ENCODE peak calls at places on chromosomes 12 and 14, in eight cellular contexts. C is EL; Y is pancreas; F is BJ; R is activated T-cell treated with anti-CD3 and anti-CD28 coated beads for 48 hours; U is C1 segment of cervical spinal cord; T is effector memory CD4-positive, alpha-beta T cell; O is T-helper 2 cell. G is an unnamed sample.
A peak's percentile ranks its signal among the peaks of the same experiment; 100 is the strongest.

GRCh38 chr14:63673882-63674497 is 32.3 kb upstream of the WDR89 start:
- DNase-seq in C (no peak), Y (no peak), F (no peak), R (no peak), U (no peak), T (no peak), O (no peak), G (no peak)

GRCh38 chr14:40368314-40368713 is 936.1 kb upstream of the FBXO33 start:
- DNase-seq in C (no peak), Y (no peak), F (no peak), R (no peak), U (no peak), T (no peak), O (no peak), G (peak; percentile 87)

GRCh38 chr12:1670244-1670814 is 20.5 kb upstream of the ADIPOR2 start:
- DNase-seq in C (no peak), Y (no peak), F (no peak), R (no peak), U (no peak), T (no peak), O (no peak), G (no peak)

GRCh38 chr12:66203820-66204219 is 14.8 kb downstream of the IRAK3 start:
- DNase-seq in C (no peak), Y (no peak), F (no peak), R (no peak), U (no peak), T (no peak), O (no peak), G (peak; percentile 9)

GRCh38 chr12:25187781-25188180 is 7.2 kb downstream of the DNAI7 start:
- DNase-seq in C (peak; percentile 87), Y (no peak), F (peak; percentile 77), R (no peak), U (no peak), T (no peak), O (no peak), G (peak; percentile 71)

GRCh38 chr12:115351513-115352077 is 667.6 kb upstream of the TBX3 start:
- DNase-seq in C (no peak), Y (no peak), F (no peak), R (no peak), U (no peak), T (no peak), O (no peak), G (no peak)

GRCh38 chr12:570237-570925 is 92.9 kb downstream of the NINJ2 start:
- DNase-seq in C (peak; percentile 90), Y (peak; percentile 33), F (no peak), R (no peak), U (no peak), T (no peak), O (no peak), G (peak; percentile 81)

GRCh38 chr12:132218519-132218860 is 74.2 kb downstream of the NOC4L start:
- DNase-seq in C (no peak), Y (no peak), F (no peak), R (no peak), U (no peak), T (no peak), O (no peak), G (no peak)

GRCh38 chr14:72788255-72788654 is 105.6 kb downstream of the DPF3 start:
- DNase-seq in C (no peak), Y (no peak), F (no peak), R (no peak), U (no peak), T (no peak), O (no peak), G (no peak)

GRCh38 chr12:51224625-51225024 is 6.8 kb upstream of the POU6F1 start:
- DNase-seq in C (no peak), Y (no peak), F (no peak), R (no peak), U (no peak), T (no peak), O (no peak), G (no peak)

GRCh38 chr14:70013269-70013873 is 134.2 kb downstream of the SMOC1 start:
- DNase-seq in C (peak; percentile 17), Y (peak; percentile 18), F (no peak), R (peak; percentile 40), U (peak; percentile 7), T (no peak), O (no peak), G (peak; percentile 49)

GRCh38 chr14:33184587-33184986 is 245.9 kb downstream of the NPAS3 start:
- DNase-seq in C (peak; percentile 11), Y (no peak), F (no peak), R (no peak), U (no peak), T (no peak), O (no peak), G (peak; percentile 53)

GRCh38 chr12:82299617-82300016 is 58.6 kb downstream of the CCDC59 start:
- DNase-seq in C (no peak), Y (no peak), F (no peak), R (no peak), U (no peak), T (no peak), O (no peak), G (no peak)

GRCh38 chr12:1523558-1524050 is 70.8 kb downstream of the FBXL14 start:
- DNase-seq in C (no peak), Y (no peak), F (no peak), R (no peak), U (no peak), T (no peak), O (no peak), G (no peak)

GRCh38 chr12:108129017-108129812 is at the start of gene WSCD2:
- DNase-seq in C (peak; percentile 27), Y (peak; percentile 5), F (no peak), R (no peak), U (peak; percentile 29), T (no peak), O (no peak), G (peak; percentile 30)

GRCh38 chr12:49974231-49974675 is 1.5 kb downstream of the AQP6 start:
- DNase-seq in C (peak; percentile 56), Y (peak; percentile 40), F (no peak), R (no peak), U (peak; percentile 57), T (no peak), O (no peak), G (peak; percentile 38)

GRCh38 chr12:11508699-11509098 is 113.3 kb upstream of the PRB2 start:
- DNase-seq in C (peak; percentile 51), Y (no peak), F (no peak), R (no peak), U (no peak), T (no peak), O (no peak), G (peak; percentile 4)

GRCh38 chr12:46266382-46266791 is 2.5 kb downstream of the SLC38A1 start:
- DNase-seq in C (peak; percentile 67), Y (no peak), F (no peak), R (no peak), U (no peak), T (peak; percentile 30), O (peak; percentile 36), G (peak; percentile 77)

GRCh38 chr12:101298426-101298825 is 18.5 kb downstream of the UTP20 start:
- DNase-seq in C (peak; percentile 75), Y (no peak), F (no peak), R (no peak), U (no peak), T (no peak), O (no peak), G (peak; percentile 75)

GRCh38 chr14:24441904-24442239 is 704 bp downstream of the SDR39U1 start:
- DNase-seq in C (no peak), Y (no peak), F (no peak), R (no peak), U (no peak), T (no peak), O (no peak), G (peak; percentile 46)

GRCh38 chr12:99054601-99055128 is 409.6 kb downstream of the APAF1 start:
- DNase-seq in C (no peak), Y (no peak), F (no peak), R (no peak), U (no peak), T (no peak), O (no peak), G (peak; percentile 24)

GRCh38 chr12:128745772-128746689 is 77.7 kb downstream of the SLC15A4 start:
- DNase-seq in C (no peak), Y (no peak), F (no peak), R (no peak), U (no peak), T (no peak), O (no peak), G (no peak)

GRCh38 chr14:101774814-101775213 is 13.3 kb downstream of the PPP2R5C start:
- DNase-seq in C (no peak), Y (no peak), F (no peak), R (no peak), U (no peak), T (no peak), O (no peak), G (no peak)

GRCh38 chr14:55686713-55687112 is 106.7 kb downstream of the KTN1 start:
- DNase-seq in C (no peak), Y (no peak), F (no peak), R (no peak), U (no peak), T (no peak), O (no peak), G (no peak)

GRCh38 chr12:70366581-70367267 is 634 bp downstream of the KCNMB4 start:
- DNase-seq in C (peak; percentile 45), Y (peak; percentile 8), F (no peak), R (peak; percentile 47), U (peak; percentile 23), T (peak; percentile 18), O (peak; percentile 57), G (peak; percentile 52)

GRCh38 chr14:69008411-69008810 is 29.3 kb upstream of the ACTN1 start:
- DNase-seq in C (peak; percentile 33), Y (no peak), F (no peak), R (no peak), U (no peak), T (no peak), O (no peak), G (no peak)

GRCh38 chr14:24238527-24239037 is 3.8 kb downstream of the TINF2 start:
- DNase-seq in C (peak; percentile 45), Y (no peak), F (no peak), R (no peak), U (no peak), T (no peak), O (no peak), G (no peak)

GRCh38 chr12:1504304-1505150 is 89.9 kb downstream of the FBXL14 start:
- DNase-seq in C (no peak), Y (no peak), F (no peak), R (no peak), U (no peak), T (no peak), O (no peak), G (no peak)